ENCODE peak calls at places on chromosomes 5 and 9, in eight cellular contexts. O is endodermal cell, T is lung, W is AG04450, S is uterus, E is MM.1S, I is neural crest cell, M is AG10803. G is an unnamed sample.

GRCh38 chr5:5188377-5189020 is 48.4 kb downstream of the ADAMTS16 start:
- DNase-seq in S (no peak), E (no peak), M (no peak), T (no peak), O (no peak), I (no peak), W (no peak), G (no peak)

GRCh38 chr9:16561121-16561520 is 309.3 kb downstream of the BNC2 start:
- DNase-seq in W (no peak), I (no peak), M (no peak), T (no peak), O (no peak), S (no peak), E (no peak), G (no peak)

GRCh38 chr5:91281409-91281808 is 101.7 kb downstream of the ARRDC3 start:
- DNase-seq in I (no peak), T (no peak), E (no peak), S (no peak), W (no peak), O (no peak), M (peak), G (peak)

GRCh38 chr5:82624018-82624417 is 345.9 kb upstream of the RPS23 start:
- DNase-seq in T (no peak), M (no peak), I (no peak), O (no peak), W (no peak), E (no peak), S (no peak), G (no peak)

GRCh38 chr5:105836263-105836662 is 1834.5 kb downstream of the EFNA5 start:
- DNase-seq in I (no peak), M (peak), E (no peak), W (peak), O (no peak), S (no peak), T (no peak), G (peak)

GRCh38 chr5:42555010-42555409 is 131.8 kb downstream of the GHR start:
- DNase-seq in O (no peak), E (no peak), M (no peak), I (no peak), S (no peak), T (no peak), W (no peak), G (no peak)

GRCh38 chr5:145776886-145777285 is 58.3 kb downstream of the PRELID2 start:
- DNase-seq in O (no peak), I (no peak), E (no peak), T (no peak), W (peak), S (no peak), M (peak), G (peak)

GRCh38 chr9:11107196-11107595 is 494.4 kb upstream of the PTPRD start:
- DNase-seq in S (no peak), W (no peak), O (no peak), E (no peak), M (no peak), I (no peak), T (no peak), G (no peak)

GRCh38 chr5:141883184-141883947 is 5.2 kb upstream of the PCDH1 start:
- DNase-seq in W (no peak), I (peak), E (no peak), M (peak), O (peak), S (no peak), T (no peak), G (peak)

GRCh38 chr9:97874617-97875016 is 21.6 kb downstream of the FOXE1 start:
- DNase-seq in W (no peak), O (no peak), E (no peak), M (no peak), T (no peak), I (no peak), S (no peak), G (no peak)

GRCh38 chr5:757346-757930 is 27.1 kb downstream of the ZDHHC11B start:
- DNase-seq in E (no peak), I (no peak), S (no peak), O (no peak), W (no peak), T (peak), M (no peak), G (no peak)

GRCh38 chr5:94545870-94546625 is 72.4 kb downstream of the KIAA0825 start:
- DNase-seq in W (no peak), T (peak), S (no peak), E (no peak), I (no peak), O (no peak), M (no peak), G (no peak)

GRCh38 chr5:13611604-13612003 is 332.9 kb downstream of the DNAH5 start:
- DNase-seq in O (no peak), S (no peak), I (no peak), M (no peak), T (no peak), E (no peak), W (no peak), G (no peak)

GRCh38 chr5:93311825-93312224 is 269.2 kb downstream of the NR2F1-AS1 start:
- DNase-seq in W (no peak), M (no peak), E (no peak), S (peak), O (no peak), T (no peak), I (no peak), G (no peak)

GRCh38 chr5:168813179-168813968 is 234.2 kb upstream of the PANK3 start:
- DNase-seq in S (no peak), W (no peak), I (no peak), M (no peak), O (no peak), E (no peak), T (no peak), G (no peak)

GRCh38 chr9:15423328-15423985 is 781 bp downstream of the SNAPC3 start:
- DNase-seq in O (no peak), T (no peak), I (no peak), S (no peak), W (no peak), E (peak), M (peak), G (peak)

GRCh38 chr5:65066787-65067506 is 298.2 kb downstream of the CWC27 start:
- DNase-seq in M (no peak), E (no peak), I (no peak), S (no peak), W (no peak), O (no peak), T (no peak), G (no peak)

GRCh38 chr5:36655171-36655570 is 48.8 kb downstream of the SLC1A3 start:
- DNase-seq in M (peak), O (peak), S (no peak), T (peak), E (no peak), I (no peak), W (no peak), G (peak)

GRCh38 chr9:5577225-5577624 is 51.7 kb upstream of the RIC1 start:
- DNase-seq in I (no peak), T (no peak), O (no peak), W (no peak), S (no peak), M (no peak), E (no peak), G (no peak)

GRCh38 chr9:132732326-132732725 is 62.1 kb downstream of the GTF3C4 start:
- DNase-seq in S (no peak), I (no peak), T (no peak), W (no peak), O (no peak), M (peak), E (no peak), G (no peak)

GRCh38 chr5:25009063-25009462 is 364.3 kb upstream of the CDH10 start:
- DNase-seq in W (no peak), O (no peak), M (no peak), S (no peak), T (no peak), E (no peak), I (no peak), G (no peak)

GRCh38 chr9:37033753-37034319 is at the start of gene PAX5:
- DNase-seq in W (no peak), E (no peak), O (peak), T (no peak), S (no peak), M (no peak), I (no peak), G (no peak)

GRCh38 chr5:135386886-135387628 is 12.0 kb downstream of the MACROH2A1 start:
- DNase-seq in T (peak), W (peak), I (no peak), E (no peak), M (peak), O (no peak), S (no peak), G (peak)

GRCh38 chr5:91910247-91910646 is 527.1 kb upstream of the ARRDC3 start:
- DNase-seq in S (no peak), W (no peak), O (no peak), M (no peak), T (no peak), E (no peak), I (no peak), G (no peak)

GRCh38 chr9:90943341-90943740 is 141.7 kb downstream of the SYK start:
- DNase-seq in T (no peak), E (peak), M (no peak), S (no peak), I (no peak), W (no peak), O (no peak), G (peak)

GRCh38 chr5:17004441-17005086 is 68.5 kb upstream of the MYO10 start:
- DNase-seq in S (no peak), W (no peak), M (no peak), I (no peak), O (no peak), E (no peak), T (no peak), G (no peak)

GRCh38 chr9:82208741-82209450 is 220.3 kb downstream of the SPATA31D1 start:
- DNase-seq in S (no peak), I (no peak), T (no peak), E (no peak), M (peak), W (no peak), O (no peak), G (peak)

GRCh38 chr9:4382722-4383317 is 83.0 kb upstream of the GLIS3 start:
- DNase-seq in M (peak), O (peak), E (peak), S (no peak), T (no peak), I (peak), W (no peak), G (peak)

GRCh38 chr5:107820339-107820880 is 149.7 kb upstream of the EFNA5 start:
- DNase-seq in I (no peak), T (no peak), O (no peak), E (no peak), W (no peak), M (peak), S (no peak), G (no peak)

GRCh38 chr9:112174965-112175795 is at the start of gene SUSD1:
- DNase-seq in S (no peak), E (no peak), T (peak), W (no peak), M (no peak), O (peak), I (peak), G (no peak)

GRCh38 chr5:38595149-38595725 is 38.8 kb upstream of the LIFR start:
- DNase-seq in O (peak), S (no peak), T (no peak), M (peak), I (no peak), W (peak), E (no peak), G (peak)

GRCh38 chr9:76218868-76219462 is 175.3 kb downstream of the RFK start:
- DNase-seq in E (no peak), T (no peak), O (peak), M (no peak), S (no peak), I (no peak), W (no peak), G (no peak)

GRCh38 chr9:101968392-101968791 is 229.9 kb upstream of the GRIN3A start:
- DNase-seq in E (no peak), I (no peak), O (no peak), M (no peak), W (no peak), T (no peak), S (no peak), G (no peak)

GRCh38 chr9:114005371-114006154 is 72.5 kb downstream of the AMBP start:
- DNase-seq in I (no peak), M (no peak), S (peak), T (peak), E (no peak), O (peak), W (no peak), G (no peak)

GRCh38 chr5:143237664-143238063 is 165.8 kb downstream of the NR3C1 start:
- DNase-seq in W (no peak), I (no peak), M (no peak), O (no peak), E (no peak), T (no peak), S (no peak), G (no peak)

GRCh38 chr9:127065592-127065991 is 56.8 kb downstream of the ANGPTL2 start:
- DNase-seq in I (no peak), W (peak), M (peak), O (no peak), T (no peak), E (no peak), S (no peak), G (peak)

DNA sequence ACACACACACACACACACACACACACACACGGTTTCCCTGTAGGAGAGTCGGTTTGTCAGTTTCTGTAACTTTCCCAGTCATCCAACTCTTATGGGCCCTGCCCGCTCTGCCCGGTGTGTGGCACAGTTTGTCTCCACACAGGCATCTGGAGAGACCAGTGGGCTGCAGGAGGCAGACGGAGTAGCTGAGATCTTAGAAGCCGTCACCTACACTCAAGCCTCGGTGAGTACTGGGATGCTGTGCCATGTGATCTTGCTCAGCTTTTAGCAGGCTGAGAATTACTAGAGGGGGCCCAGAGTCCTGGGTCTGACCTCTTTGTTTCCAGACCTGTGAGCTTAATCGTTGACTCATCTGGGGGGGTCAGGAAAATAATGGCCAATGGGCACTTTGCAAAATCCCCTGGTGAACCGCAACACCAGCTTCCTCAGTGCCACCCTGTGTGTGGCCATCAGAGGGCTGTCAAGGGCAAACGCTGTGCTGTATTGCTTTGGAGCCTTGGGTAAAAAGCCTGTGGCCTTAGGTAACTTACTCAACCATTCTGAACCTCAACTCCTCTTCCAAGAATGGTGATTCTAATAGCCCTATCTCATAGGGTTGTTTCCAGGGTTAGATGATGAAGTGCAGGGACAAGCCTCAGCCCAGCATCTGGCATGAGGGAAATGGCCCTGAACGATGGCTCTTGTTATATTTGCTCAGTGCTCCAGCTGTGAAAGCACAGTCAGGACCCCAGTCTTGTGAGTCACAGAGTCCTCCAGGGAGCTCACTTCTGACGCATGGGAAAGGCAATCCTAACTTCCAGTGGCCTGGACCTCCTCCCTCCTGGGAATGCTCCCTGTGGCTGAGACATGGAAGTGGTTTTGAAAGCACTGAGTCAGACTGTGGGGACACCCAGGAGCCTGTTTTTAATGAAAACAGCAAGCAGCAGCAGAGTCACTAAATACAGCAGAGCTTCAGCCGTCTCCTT is 45.6 kb downstream of the COL15A1 start:
- DNase-seq in T (peak), I (no peak), E (no peak), S (peak), W (peak), O (peak), M (peak), G (peak)
- TF ChIP-seq CTCF in T (no peak), I (no peak), E (no peak), S (no peak), W (peak), O (peak), M (peak), G (peak)

GRCh38 chr5:41542183-41542582 is 31.8 kb upstream of the PLCXD3 start:
- DNase-seq in T (no peak), E (no peak), W (no peak), O (no peak), M (no peak), I (no peak), S (no peak), G (no peak)

GRCh38 chr5:41537581-41537980 is 27.2 kb upstream of the PLCXD3 start:
- DNase-seq in M (no peak), E (no peak), O (no peak), S (no peak), I (no peak), T (no peak), W (no peak), G (no peak)

GRCh38 chr5:41539454-41539853 is 29.1 kb upstream of the PLCXD3 start:
- DNase-seq in S (no peak), E (no peak), I (no peak), T (no peak), W (no peak), O (no peak), M (no peak), G (no peak)
- TF ChIP-seq CTCF in S (no peak), E (no peak), I (no peak), T (no peak), W (no peak), O (no peak), M (no peak), G (no peak)

DNA sequence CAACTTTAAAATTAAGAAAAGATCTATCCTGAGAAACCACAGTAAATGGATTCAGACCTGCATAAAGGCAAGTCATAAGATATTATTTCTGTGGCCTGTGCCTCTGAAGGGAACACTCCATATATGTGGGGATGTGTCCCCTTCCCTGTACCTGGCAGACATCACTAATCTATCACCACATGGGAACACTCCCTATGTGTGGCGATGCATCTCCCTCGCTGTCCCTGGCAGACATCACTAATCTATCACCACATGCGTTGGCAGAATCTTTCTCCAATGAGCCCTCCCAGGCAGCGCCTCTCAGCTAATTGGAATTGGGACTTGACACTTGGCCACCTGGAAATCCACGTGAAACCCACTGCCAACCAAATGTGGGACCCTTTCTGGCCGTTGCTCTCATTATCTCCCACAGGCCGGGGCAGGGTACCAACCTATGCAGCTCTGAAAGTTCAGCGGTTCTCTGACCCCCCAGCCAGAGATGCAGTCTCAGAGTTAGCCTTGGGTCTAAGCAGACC is 25.2 kb upstream of the ASS1 start:
- DNase-seq in S (no peak), O (no peak), W (no peak), T (no peak), I (no peak), M (no peak), E (no peak), G (no peak)
- TF ChIP-seq CTCF in S (no peak), O (no peak), W (no peak), T (no peak), I (no peak), M (no peak), E (no peak), G (no peak)

GRCh38 chr9:26973989-26974388 is 17.8 kb downstream of the IFT74 start:
- DNase-seq in S (no peak), O (no peak), M (no peak), T (no peak), W (no peak), I (no peak), E (no peak), G (no peak)

GRCh38 chr9:26974927-26975326 is 18.7 kb downstream of the IFT74 start:
- DNase-seq in W (no peak), E (no peak), O (peak), M (no peak), T (no peak), I (no peak), S (no peak), G (no peak)

GRCh38 chr9:26971721-26972120 is 15.5 kb downstream of the IFT74 start:
- DNase-seq in T (no peak), M (no peak), O (no peak), S (no peak), W (no peak), I (no peak), E (no peak), G (no peak)

GRCh38 chr9:26975728-26976707 is 19.8 kb downstream of the IFT74 start:
- DNase-seq in S (no peak), O (peak), M (peak), W (no peak), E (no peak), T (no peak), I (peak), G (peak)
- TF ChIP-seq CTCF in S (peak), O (peak), M (peak), W (peak), E (no peak), T (peak), I (peak), G (peak)

DNA sequence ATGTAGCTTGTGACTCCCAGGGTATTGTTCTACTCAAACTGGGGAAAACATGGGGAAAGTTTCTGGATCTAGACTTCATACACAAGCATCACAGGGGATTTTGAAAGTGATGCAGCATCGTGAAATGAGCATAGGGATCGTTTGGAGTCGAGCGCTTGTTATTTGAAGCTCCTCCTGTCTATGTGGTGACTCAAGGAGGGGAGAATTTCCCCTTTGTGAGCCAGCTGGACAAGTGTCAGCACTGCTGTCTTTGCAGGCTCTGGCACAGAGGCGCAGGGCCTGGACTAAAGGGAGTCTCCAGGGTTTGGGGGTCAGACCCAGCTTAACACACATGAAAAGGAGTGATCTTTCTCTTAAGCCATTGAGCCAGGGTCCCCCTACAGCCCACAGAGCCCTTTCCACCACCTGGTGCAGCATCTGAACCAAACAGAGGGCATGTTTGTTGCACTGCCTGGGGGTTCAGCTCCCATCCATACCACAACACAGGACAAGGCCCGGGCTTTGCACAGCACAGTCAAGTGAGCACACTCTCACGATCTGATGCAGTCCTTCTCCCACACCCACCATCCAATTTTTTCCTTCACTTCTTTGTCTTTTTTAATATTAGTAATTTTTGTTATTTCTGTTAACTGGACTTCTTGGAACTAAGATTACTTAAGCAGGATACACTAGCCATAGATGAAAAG is 50.9 kb downstream of the IRF1 start:
- DNase-seq in S (peak), I (no peak), E (no peak), T (no peak), O (peak), M (peak), W (peak), G (peak)
- TF ChIP-seq CTCF in S (no peak), I (no peak), E (no peak), T (no peak), O (no peak), M (no peak), W (no peak), G (no peak)